ENCODE peak calls at places on chromosomes 6 and 20, in five cellular contexts. T is activated gamma-delta T cell treated with anti-CD3 and anti-CD28 coated beads, Interleukin-2, amount 50 U/mL, for 16 hours; W is epithelial cell of esophagus; B is GM20000; Q is fibroblast of the aortic adventitia. J is an unnamed sample.

GRCh38 chr6:166466178-166467122 is 83.7 kb upstream of the MPC1 start:
- DNase-seq in T (no peak), W (peak), B (no peak), Q (peak), J (no peak)

GRCh38 chr6:162177733-162178132 is 549.8 kb downstream of the PRKN start:
- DNase-seq in T (no peak), W (no peak), B (no peak), Q (no peak), J (no peak)

GRCh38 chr6:14172575-14172974 is 55.0 kb downstream of the CD83 start:
- DNase-seq in T (no peak), W (peak), B (no peak), Q (peak), J (no peak)

GRCh38 chr6:159306134-159306537 is 136.9 kb downstream of the FNDC1 start:
- DNase-seq in T (no peak), W (no peak), B (no peak), Q (no peak), J (no peak)

GRCh38 chr20:34293589-34293988 is 9.6 kb downstream of the AHCY start:
- DNase-seq in T (no peak), W (no peak), B (no peak), Q (no peak), J (no peak)

GRCh38 chr6:148565321-148565926 is 181.4 kb upstream of the UST start:
- DNase-seq in T (no peak), W (no peak), B (no peak), Q (no peak), J (no peak)

GRCh38 chr6:35663001-35663400 is 25.7 kb downstream of the FKBP5 start:
- DNase-seq in T (no peak), W (no peak), B (no peak), Q (peak), J (no peak)

GRCh38 chr20:341682-342081 is 5.2 kb upstream of the NRSN2 start:
- DNase-seq in T (no peak), W (peak), B (no peak), Q (peak), J (no peak)

GRCh38 chr6:55758156-55758942 is 117.0 kb downstream of the BMP5 start:
- DNase-seq in T (no peak), W (peak), B (no peak), Q (peak), J (no peak)

GRCh38 chr6:1832844-1833787 is 223.4 kb downstream of the FOXC1 start:
- DNase-seq in T (no peak), W (peak), B (no peak), Q (no peak), J (no peak)

GRCh38 chr20:24492031-24492607 is 22.7 kb downstream of the SYNDIG1 start:
- DNase-seq in T (no peak), W (no peak), B (no peak), Q (no peak), J (no peak)

GRCh38 chr6:136866872-136867416 is 44.6 kb downstream of the PEX7 start:
- DNase-seq in T (no peak), W (no peak), B (no peak), Q (peak), J (no peak)

GRCh38 chr6:130453230-130453629 is 87.4 kb downstream of the TMEM200A start:
- DNase-seq in T (no peak), W (peak), B (no peak), Q (peak), J (no peak)

GRCh38 chr6:30260036-30260504 is 46.9 kb upstream of the TRIM26 start:
- DNase-seq in T (no peak), W (peak), B (peak), Q (no peak), J (no peak)

GRCh38 chr6:17096076-17096475 is 5.8 kb upstream of the STMND1 start:
- DNase-seq in T (no peak), W (no peak), B (no peak), Q (peak), J (no peak)

GRCh38 chr6:145895802-145896201 is 68.4 kb downstream of the SHPRH start:
- DNase-seq in T (no peak), W (peak), B (no peak), Q (peak), J (no peak)

GRCh38 chr6:33688006-33688405 is 23.5 kb downstream of the UQCC2 start:
- DNase-seq in T (no peak), W (no peak), B (no peak), Q (no peak), J (no peak)

GRCh38 chr6:143677577-143677890 is 231 bp upstream of the PHACTR2 start:
- DNase-seq in T (no peak), W (no peak), B (no peak), Q (no peak), J (no peak)

GRCh38 chr6:44642870-44643522 is 255.5 kb downstream of the CDC5L start:
- DNase-seq in T (no peak), W (peak), B (no peak), Q (no peak), J (no peak)

GRCh38 chr6:73134588-73134987 is 90.7 kb downstream of the KHDC1L start:
- DNase-seq in T (no peak), W (peak), B (no peak), Q (peak), J (peak)

GRCh38 chr20:45983279-45983743 is 11.3 kb upstream of the ZNF335 start:
- DNase-seq in T (no peak), W (peak), B (no peak), Q (no peak), J (no peak)

GRCh38 chr20:3808141-3808479 is 12.0 kb downstream of the CDC25B start:
- DNase-seq in T (no peak), W (peak), B (no peak), Q (peak), J (no peak)

GRCh38 chr6:83073620-83074019 is 6.1 kb downstream of the DOP1A start:
- DNase-seq in T (no peak), W (peak), B (no peak), Q (no peak), J (no peak)

GRCh38 chr6:48377115-48377514 is 266.1 kb upstream of the PTCHD4 start:
- DNase-seq in T (no peak), W (no peak), B (no peak), Q (no peak), J (no peak)

GRCh38 chr6:31305674-31306219 is 33.9 kb upstream of the HLA-C start:
- DNase-seq in T (no peak), W (no peak), B (no peak), Q (no peak), J (no peak)

GRCh38 chr6:36605560-36606391 is 11.6 kb downstream of the SRSF3 start:
- DNase-seq in T (no peak), W (no peak), B (no peak), Q (peak), J (no peak)

GRCh38 chr6:11970114-11970513 is 42.0 kb upstream of the HIVEP1 start:
- DNase-seq in T (no peak), W (no peak), B (no peak), Q (peak), J (no peak)

GRCh38 chr6:124661231-124661630 is 301.0 kb upstream of the RNF217 start:
- DNase-seq in T (no peak), W (no peak), B (no peak), Q (no peak), J (no peak)

GRCh38 chr20:47810116-47810672 is 24.9 kb upstream of the SULF2 start:
- DNase-seq in T (no peak), W (no peak), B (no peak), Q (no peak), J (no peak)

GRCh38 chr6:31128093-31128676 is 7.9 kb upstream of the CDSN start:
- DNase-seq in T (peak), W (peak), B (peak), Q (peak), J (peak)

GRCh38 chr20:58097943-58098342 is 130.5 kb downstream of the ANKRD60 start:
- DNase-seq in T (no peak), W (no peak), B (no peak), Q (no peak), J (no peak)

GRCh38 chr6:96301781-96302180 is 219.8 kb upstream of the UFL1 start:
- DNase-seq in T (no peak), W (no peak), B (no peak), Q (no peak), J (no peak)